ENCODE peak calls at places on chromosomes 11 and 22, in seven cellular contexts. A is NCI-H2029, U is keratinocyte, Y is NCI-H1930, W is body of pancreas, K is ovary, F is NCI-H748 treated with DMSO at 0.1 percent for 48 hours. N is an unnamed sample.

GRCh38 chr11:118339281-118340045 is 3.0 kb downstream of the CD3D start:
- DNase-seq in A (no peak), U (no peak), Y (no peak), W (no peak), K (no peak), F (no peak), N (no peak)

GRCh38 chr11:70544067-70544773 is 145.9 kb downstream of the CTTN start:
- DNase-seq in A (no peak), U (no peak), Y (no peak), W (no peak), K (no peak), F (no peak), N (no peak)

GRCh38 chr11:17519486-17519885 is 24.7 kb downstream of the USH1C start:
- DNase-seq in A (no peak), U (no peak), Y (no peak), W (no peak), K (no peak), F (no peak), N (no peak)

GRCh38 chr11:122344281-122344680 is 228.3 kb upstream of the BLID start:
- DNase-seq in A (no peak), U (peak), Y (no peak), W (no peak), K (no peak), F (no peak), N (no peak)

GRCh38 chr22:40844951-40845350 is 11.5 kb downstream of the ST13 start:
- DNase-seq in A (no peak), U (no peak), Y (no peak), W (no peak), K (no peak), F (no peak), N (no peak)

GRCh38 chr22:38120359-38121110 is 10.1 kb upstream of the BAIAP2L2 start:
- DNase-seq in A (no peak), U (no peak), Y (no peak), W (no peak), K (no peak), F (no peak), N (no peak)

GRCh38 chr11:95076416-95076815 is 9.7 kb downstream of the SRSF8 start:
- DNase-seq in A (peak), U (no peak), Y (no peak), W (peak), K (peak), F (no peak), N (no peak)

GRCh38 chr11:73838443-73839122 is 38.1 kb downstream of the COA4 start:
- DNase-seq in A (no peak), U (no peak), Y (no peak), W (no peak), K (no peak), F (no peak), N (peak)

GRCh38 chr11:125182522-125182921 is 18.0 kb downstream of the PKNOX2 start:
- DNase-seq in A (no peak), U (no peak), Y (no peak), W (no peak), K (no peak), F (no peak), N (no peak)